ENCODE peak calls at places on chromosomes 5 and 9, in six cellular contexts. R is testis; Q is aorta; Y is CD4-positive, CD25-positive, alpha-beta regulatory T cell; D is IMR-90; Z is adrenal gland. N is an unnamed sample.

GRCh38 chr9:4548796-4549725 is 58.8 kb downstream of the SLC1A1 start:
- DNase-seq in R (peak; percentile 20), Q (no peak), Y (no peak), D (no peak), Z (no peak), N (no peak)

GRCh38 chr9:128992995-128993394 is 35.1 kb downstream of the SH3GLB2 start:
- DNase-seq in R (peak; percentile 73), Q (no peak), Y (no peak), D (no peak), Z (peak; percentile 82), N (no peak)

GRCh38 chr9:31030741-31031202 is 1353.7 kb upstream of the ACO1 start:
- DNase-seq in R (no peak), Q (no peak), Y (no peak), D (no peak), Z (no peak), N (no peak)

GRCh38 chr5:54517174-54517511 is 416 bp upstream of the SNX18 start:
- DNase-seq in R (no peak), Q (no peak), Y (no peak), D (no peak), Z (no peak), N (no peak)

GRCh38 chr5:156435101-156435500 is 108.1 kb downstream of the SGCD start:
- DNase-seq in R (no peak), Q (no peak), Y (no peak), D (no peak), Z (no peak), N (no peak)

GRCh38 chr9:114641974-114642373 is 15.6 kb downstream of the TEX53 start:
- DNase-seq in R (no peak), Q (no peak), Y (no peak), D (no peak), Z (no peak), N (no peak)

GRCh38 chr9:103364753-103365152 is 369.6 kb downstream of the CYLC2 start:
- DNase-seq in R (no peak), Q (no peak), Y (no peak), D (no peak), Z (no peak), N (no peak)

GRCh38 chr9:120733190-120733589 is 18.9 kb upstream of the MEGF9 start:
- DNase-seq in R (no peak), Q (peak; percentile 87), Y (no peak), D (peak; percentile 80), Z (peak; percentile 45), N (no peak)

GRCh38 chr5:149615976-149616375 is 34.7 kb downstream of the ARHGEF37 start:
- DNase-seq in R (peak; percentile 63), Q (no peak), Y (no peak), D (no peak), Z (no peak), N (no peak)

GRCh38 chr5:76526950-76527349 is 96.3 kb downstream of the F2RL2 start:
- DNase-seq in R (no peak), Q (no peak), Y (no peak), D (no peak), Z (no peak), N (no peak)

GRCh38 chr9:137055385-137056364 is 1.8 kb upstream of the ENTPD2 start:
- DNase-seq in R (peak; percentile 93), Q (peak; percentile 86), Y (no peak), D (peak; percentile 41), Z (peak; percentile 85), N (no peak)

GRCh38 chr5:84088996-84089395 is 295.7 kb downstream of the EDIL3 start:
- DNase-seq in R (peak; percentile 76), Q (no peak), Y (no peak), D (peak; percentile 44), Z (peak; percentile 55), N (no peak)

GRCh38 chr5:172007795-172008465 is 1.5 kb upstream of the FBXW11 start:
- DNase-seq in R (no peak), Q (no peak), Y (no peak), D (peak; percentile 64), Z (peak; percentile 53), N (no peak)

GRCh38 chr5:115033861-115034260 is 135.8 kb downstream of the TRIM36 start:
- DNase-seq in R (peak; percentile 57), Q (no peak), Y (no peak), D (no peak), Z (no peak), N (no peak)

GRCh38 chr9:95462419-95463121 is 54.2 kb downstream of the PTCH1 start:
- DNase-seq in R (peak; percentile 77), Q (peak; percentile 67), Y (peak; percentile 88), D (peak; percentile 94), Z (peak; percentile 87), N (no peak)

GRCh38 chr9:101387871-101388506 is 3.2 kb upstream of the BAAT start:
- DNase-seq in R (peak; percentile 30), Q (no peak), Y (no peak), D (peak; percentile 46), Z (no peak), N (no peak)

GRCh38 chr5:172429201-172429940 is 25.0 kb downstream of the SH3PXD2B start:
- DNase-seq in R (no peak), Q (no peak), Y (no peak), D (peak; percentile 82), Z (no peak), N (no peak)

GRCh38 chr9:97237951-97238851 is 69.3 kb upstream of the CCDC180 start:
- DNase-seq in R (peak; percentile 94), Q (peak; percentile 87), Y (peak; percentile 81), D (peak; percentile 67), Z (peak; percentile 91), N (no peak)

GRCh38 chr5:80502795-80503194 is 14.9 kb downstream of the FAM151B start:
- DNase-seq in R (no peak), Q (no peak), Y (no peak), D (no peak), Z (no peak), N (no peak)

GRCh38 chr5:84130006-84130580 is 254.6 kb downstream of the EDIL3 start:
- DNase-seq in R (no peak), Q (no peak), Y (no peak), D (no peak), Z (no peak), N (no peak)

GRCh38 chr5:5273398-5273797 is 133.3 kb downstream of the ADAMTS16 start:
- DNase-seq in R (no peak), Q (no peak), Y (no peak), D (no peak), Z (no peak), N (no peak)

GRCh38 chr5:10220253-10220652 is 29.4 kb downstream of the ATPSCKMT start:
- DNase-seq in R (no peak), Q (no peak), Y (no peak), D (no peak), Z (no peak), N (no peak)

GRCh38 chr5:74415695-74416102 is 224.8 kb downstream of the ENC1 start:
- DNase-seq in R (no peak), Q (no peak), Y (no peak), D (no peak), Z (no peak), N (no peak)

GRCh38 chr5:31270396-31270795 is 76.9 kb downstream of the CDH6 start:
- DNase-seq in R (no peak), Q (no peak), Y (no peak), D (peak; percentile 22), Z (no peak), N (no peak)

GRCh38 chr5:51517854-51518253 is 134.6 kb downstream of the ISL1 start:
- DNase-seq in R (no peak), Q (no peak), Y (no peak), D (no peak), Z (no peak), N (no peak)

GRCh38 chr5:177469061-177469628 is 4.3 kb downstream of the DBN1 start:
- DNase-seq in R (no peak), Q (no peak), Y (no peak), D (no peak), Z (no peak), N (no peak)

GRCh38 chr9:84061613-84062205 is 81.1 kb downstream of the RMI1 start:
- DNase-seq in R (no peak), Q (no peak), Y (no peak), D (no peak), Z (no peak), N (no peak)

GRCh38 chr9:108687360-108687981 is 168.3 kb downstream of the ACTL7B start:
- DNase-seq in R (no peak), Q (no peak), Y (no peak), D (peak; percentile 16), Z (no peak), N (peak; percentile 25)

GRCh38 chr5:31887556-31887955 is 248.6 kb downstream of the PDZD2 start:
- DNase-seq in R (no peak), Q (no peak), Y (no peak), D (no peak), Z (no peak), N (no peak)

GRCh38 chr9:2524601-2525000 is 97.0 kb upstream of the VLDLR start:
- DNase-seq in R (no peak), Q (no peak), Y (no peak), D (no peak), Z (no peak), N (no peak)

GRCh38 chr5:122501087-122501435 is 189.0 kb downstream of the SNCAIP start:
- DNase-seq in R (peak; percentile 55), Q (peak; percentile 62), Y (no peak), D (peak; percentile 33), Z (no peak), N (no peak)

DNA sequence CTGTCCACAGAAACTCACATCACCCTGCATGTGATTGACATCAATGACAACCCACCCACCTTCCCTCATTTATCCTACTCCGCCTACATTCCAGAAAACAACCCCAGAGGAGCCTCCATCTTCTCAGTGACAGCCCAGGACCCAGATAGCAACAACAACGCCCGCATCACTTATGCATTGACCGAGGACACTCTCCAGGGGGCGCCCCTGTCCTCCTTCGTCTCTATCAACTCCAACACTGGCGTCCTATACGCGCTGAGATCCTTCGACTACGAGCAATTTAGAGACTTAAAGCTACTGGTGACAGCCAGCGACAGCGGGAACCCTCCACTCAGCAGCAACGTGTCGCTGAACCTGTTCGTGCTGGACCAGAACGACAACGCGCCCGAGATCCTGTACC is 1.7 kb downstream of the PCDHGA3 start:
- DNase-seq in R (no peak), Q (no peak), Y (no peak), D (no peak), Z (no peak), N (no peak)
- H3K9me3 ChIP-seq in R (no peaks in the 10 kb centered on the region), Q (peaks cover 36% of the 10 kb centered on the region), Y (peaks cover 19% of the 10 kb centered on the region), D (peaks cover 29% of the 10 kb centered on the region), Z (peaks cover 10% of the 10 kb centered on the region), N (peaks cover 17% of the 10 kb centered on the region)

GRCh38 chr9:89470239-89470638 is 27.7 kb downstream of the SEMA4D start:
- DNase-seq in R (no peak), Q (no peak), Y (peak; percentile 55), D (peak; percentile 8), Z (no peak), N (no peak)
- H3K4me1 ChIP-seq in R (no peaks in the 10 kb centered on the region), Q (no peaks in the 10 kb centered on the region), Y (peaks cover 92% of the 10 kb centered on the region), D (peaks cover 19% of the 10 kb centered on the region), Z (no peaks in the 10 kb centered on the region), N (peaks cover 30% of the 10 kb centered on the region)

GRCh38 chr5:2557435-2557834 is 194.0 kb downstream of the IRX2 start:
- DNase-seq in R (no peak), Q (no peak), Y (no peak), D (no peak), Z (no peak), N (peak; percentile 54)
- H3K9me3 ChIP-seq in R (no peaks in the 10 kb centered on the region), Q (peaks cover 5% of the 10 kb centered on the region), Y (peaks cover 8% of the 10 kb centered on the region), D (peaks cover 37% of the 10 kb centered on the region), Z (no peaks in the 10 kb centered on the region), N (no peaks in the 10 kb centered on the region)

DNA sequence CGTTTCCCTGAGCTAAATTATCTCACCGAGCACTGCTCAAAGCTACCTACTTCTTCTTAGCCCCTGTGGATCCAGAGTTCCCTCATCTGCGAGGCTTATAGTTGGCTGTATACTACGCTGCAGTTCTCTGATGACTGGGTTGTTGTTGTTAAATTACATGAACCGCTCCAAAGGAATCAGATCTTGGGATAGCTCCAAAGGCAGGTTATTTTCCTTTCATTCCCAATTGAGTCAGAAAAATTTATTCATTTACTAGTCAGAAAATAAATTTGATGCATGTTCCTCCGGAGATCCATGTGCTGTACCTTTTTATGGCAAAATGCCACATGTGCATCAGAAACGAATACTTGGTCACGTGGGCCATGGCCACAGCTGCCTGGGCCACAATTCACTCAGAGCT is 304.0 kb downstream of the NR2F1-AS1 start:
- DNase-seq in R (no peak), Q (no peak), Y (no peak), D (peak; percentile 54), Z (no peak), N (no peak)
- H3K4me1 ChIP-seq in R (peaks cover under 1% of the 10 kb centered on the region), Q (no peaks in the 10 kb centered on the region), Y (no peaks in the 10 kb centered on the region), D (peaks cover 6% of the 10 kb centered on the region), Z (no peaks in the 10 kb centered on the region), N (no peaks in the 10 kb centered on the region)

N was measured in vagina.